ENCODE peak calls at places on chromosomes 2 and 18, in seven cellular contexts. X is activated T-helper 1 cell treated with anti-CD3 and anti-CD28 coated beads, Interleukin-2, amount 50 U/mL, for 16 hours; L is mucosa of gallbladder; D is NCI-H345; I is left ventricle myocardium inferior; Z is pancreas; G is progenitor cell of endocrine pancreas. V is an unnamed sample.

GRCh38 chr18:55224086-55224625 is 264.9 kb upstream of the CCDC68 start:
- DNase-seq in X (no peak), D (no peak), G (no peak), Z (no peak), I (no peak), L (no peak), V (no peak)

GRCh38 chr2:27316655-27317412 is 6.1 kb downstream of the MPV17 start:
- DNase-seq in I (no peak), L (no peak), Z (peak; percentile 91), X (no peak), G (no peak), D (peak; percentile 81), V (no peak)

GRCh38 chr18:48656582-48656981 is 117.8 kb downstream of the CTIF start:
- DNase-seq in Z (no peak), I (no peak), L (no peak), G (no peak), X (no peak), D (no peak), V (no peak)

GRCh38 chr18:3525870-3526420 is 76.0 kb downstream of the TGIF1 start:
- DNase-seq in I (no peak), L (no peak), X (no peak), G (no peak), D (peak; percentile 30), Z (no peak), V (no peak)

GRCh38 chr18:48578289-48578688 is 39.5 kb downstream of the CTIF start:
- DNase-seq in G (no peak), X (no peak), Z (no peak), L (no peak), D (no peak), I (no peak), V (no peak)

GRCh38 chr2:21261591-21261990 is 137.8 kb downstream of the TDRD15 start:
- DNase-seq in I (no peak), X (no peak), G (no peak), L (no peak), D (peak; percentile 84), Z (no peak), V (no peak)

GRCh38 chr2:73402386-73403103 is 16.9 kb downstream of the ALMS1 start:
- DNase-seq in I (no peak), G (no peak), X (no peak), L (no peak), D (no peak), Z (no peak), V (no peak)

GRCh38 chr2:41294331-41294730 is 753.5 kb upstream of the PKDCC start:
- DNase-seq in Z (no peak), L (no peak), G (no peak), X (no peak), I (no peak), D (no peak), V (no peak)

GRCh38 chr2:16633632-16634430 is 31.8 kb downstream of the CYRIA start:
- DNase-seq in D (no peak), X (no peak), L (no peak), I (no peak), Z (no peak), G (no peak), V (no peak)

GRCh38 chr2:99576775-99577174 is 87.0 kb upstream of the REV1 start:
- DNase-seq in Z (no peak), X (no peak), D (no peak), I (no peak), L (no peak), G (no peak), V (no peak)